ENCODE peak calls at places on chromosome 1, in nine cellular contexts. Q is Calu3; P is ELR; N is HFF-Myc; C is CD8-positive, alpha-beta T cell; G is upper lobe of right lung; W is ureter; M is GM03348; E is effector memory CD4-positive, alpha-beta T cell. I is an unnamed sample.
A peak's percentile ranks its signal among the peaks of the same experiment; 100 is the strongest.

GRCh38 chr1:241702436-241702835 is 50.4 kb downstream of the WDR64 start:
- DNase-seq in G (no peak), W (no peak), P (peak; percentile 86), C (no peak), M (peak; percentile 37), N (no peak), Q (peak; percentile 14), E (no peak), I (peak; percentile 34)

GRCh38 chr1:48943393-48943792 is 166.7 kb upstream of the BEND5 start:
- DNase-seq in E (no peak), N (no peak), C (no peak), W (no peak), P (no peak), G (no peak), Q (no peak), M (no peak), I (no peak)

GRCh38 chr1:237910834-237911233 is 20.1 kb upstream of the ZP4 start:
- DNase-seq in W (no peak), M (no peak), C (no peak), G (no peak), N (no peak), P (no peak), Q (no peak), E (no peak), I (no peak)

GRCh38 chr1:240244968-240245628 is 153.4 kb downstream of the FMN2 start:
- DNase-seq in G (no peak), Q (no peak), E (no peak), C (no peak), W (no peak), M (peak; percentile 81), P (peak; percentile 93), N (no peak), I (peak; percentile 48)

GRCh38 chr1:153251562-153251961 is 7.9 kb upstream of the LORICRIN start:
- DNase-seq in N (no peak), G (no peak), W (no peak), E (no peak), M (no peak), P (no peak), C (no peak), Q (no peak), I (no peak)

GRCh38 chr1:193558491-193559028 is 372.1 kb upstream of the B3GALT2 start:
- DNase-seq in W (no peak), G (no peak), M (no peak), P (peak; percentile 88), C (no peak), N (peak; percentile 75), Q (peak; percentile 72), E (no peak), I (peak; percentile 31)

GRCh38 chr1:101781437-101781836 is 215.3 kb downstream of the OLFM3 start:
- DNase-seq in G (no peak), Q (no peak), M (no peak), E (no peak), N (no peak), C (no peak), W (no peak), P (peak; percentile 51), I (no peak)

GRCh38 chr1:4972761-4973320 is 318.4 kb downstream of the AJAP1 start:
- DNase-seq in E (no peak), W (peak; percentile 24), N (no peak), P (no peak), Q (no peak), M (no peak), C (no peak), G (no peak), I (no peak)

GRCh38 chr1:117656202-117656641 is 50.4 kb downstream of the TENT5C start:
- DNase-seq in G (no peak), Q (no peak), E (peak; percentile 64), M (no peak), W (no peak), N (no peak), C (peak; percentile 75), P (no peak), I (no peak)

GRCh38 chr1:154970631-154971340 is at the start of gene SHC1:
- DNase-seq in N (peak; percentile 84), P (peak; percentile 96), E (no peak), M (peak; percentile 96), C (no peak), Q (peak; percentile 47), G (peak; percentile 92), W (peak; percentile 93), I (peak; percentile 88)

I was measured in amniotic stem cell.